ENCODE peak calls at places on chromosome 2, in seven cellular contexts. A is fibroblast of lung; G is thoracic aorta; E is PC-3; B is stimulated activated CD8-positive, alpha-beta memory T cell treated with anti-CD3 and anti-CD28 coated beads, Interleukin-12 subunit alpha, Interleukin-12 subunit beta, amount 100 ng/mL, for 4 hours; N is cardiac muscle cell; S is HFF-Myc. T is an unnamed sample.

GRCh38 chr2:205850611-205851010 is 168.3 kb downstream of the NRP2 start:
- DNase-seq in E (no peak), A (no peak), G (no peak), B (no peak), S (no peak), N (no peak), T (no peak)

GRCh38 chr2:70705160-70705850 is 62.7 kb downstream of the ADD2 start:
- DNase-seq in A (no peak), G (no peak), B (no peak), S (no peak), E (no peak), N (no peak), T (no peak)

GRCh38 chr2:112229365-112229764 is 25.5 kb downstream of the ZC3H8 start:
- DNase-seq in N (peak), G (no peak), A (peak), B (no peak), E (no peak), S (peak), T (no peak)

GRCh38 chr2:107669335-107669734 is 157.4 kb upstream of the RGPD4 start:
- DNase-seq in G (no peak), N (peak), A (no peak), S (no peak), B (no peak), E (peak), T (no peak)

GRCh38 chr2:176582990-176583481 is 313.8 kb downstream of the MTX2 start:
- DNase-seq in A (peak), E (peak), S (peak), B (no peak), N (peak), G (no peak), T (no peak)

GRCh38 chr2:72144746-72145657 is 2.7 kb downstream of the CYP26B1 start:
- DNase-seq in E (peak), N (peak), S (no peak), G (no peak), B (no peak), A (no peak), T (peak)

GRCh38 chr2:3594493-3595281 is at the start of gene COLEC11:
- DNase-seq in B (no peak), G (no peak), N (peak), S (no peak), E (no peak), A (no peak), T (no peak)

GRCh38 chr2:101540518-101540917 is 65.6 kb upstream of the RFX8 start:
- DNase-seq in S (no peak), N (peak), B (no peak), G (no peak), A (peak), E (no peak), T (peak)

GRCh38 chr2:207625014-207625755 is at the start of gene METTL21A:
- DNase-seq in B (peak), G (peak), N (peak), A (peak), S (no peak), E (peak), T (peak)

T was measured in Caco-2.